ENCODE peak calls at places on chromosomes 16 and 17, in four cellular contexts. One of them, this sample, is unnamed.
A peak's percentile ranks its signal among the peaks of the same experiment; 100 is the strongest.

GRCh38 chr17:49343273-49343672 is 18.8 kb downstream of the ZNF652 start:
- DNase-seq in GM04504: no peak
- DNase-seq in ACHN: no peak
- DNase-seq in tibial artery: no peak
- DNase-seq in this sample: no peak

GRCh38 chr17:57925361-57925990 is 29.7 kb downstream of the CUEDC1 start:
- DNase-seq in GM04504: no peak
- DNase-seq in tibial artery: no peak
- DNase-seq in ACHN: no peak
- DNase-seq in this sample: no peak

GRCh38 chr17:2222301-2222700 is 81.3 kb downstream of the SMG6 start:
- DNase-seq in tibial artery: no peak
- DNase-seq in ACHN: no peak
- DNase-seq in GM04504: no peak
- DNase-seq in this sample: no peak

GRCh38 chr16:9929836-9930235 is 252.4 kb downstream of the GRIN2A start:
- DNase-seq in tibial artery: no peak
- DNase-seq in ACHN: no peak
- DNase-seq in GM04504: no peak
- DNase-seq in this sample: no peak

GRCh38 chr17:45270828-45271418 is 9.0 kb upstream of the SPATA32 start:
- DNase-seq in GM04504: no peak
- DNase-seq in ACHN: peak; percentile 38
- DNase-seq in tibial artery: no peak
- DNase-seq in this sample: no peak

GRCh38 chr16:1472974-1473373 is 1.9 kb downstream of the CLCN7 start:
- DNase-seq in ACHN: no peak
- DNase-seq in tibial artery: no peak
- DNase-seq in GM04504: no peak
- DNase-seq in this sample: no peak

GRCh38 chr17:692116-692515 is 22.5 kb downstream of the VPS53 start:
- DNase-seq in tibial artery: no peak
- DNase-seq in ACHN: peak; percentile 79
- DNase-seq in GM04504: peak; percentile 71
- DNase-seq in this sample: peak; percentile 81

GRCh38 chr16:82008957-82009592 is 2.2 kb downstream of the SDR42E1 start:
- DNase-seq in tibial artery: no peak
- DNase-seq in GM04504: no peak
- DNase-seq in ACHN: no peak
- DNase-seq in this sample: no peak

GRCh38 chr17:34424814-34425490 is 61.9 kb upstream of the CCL1 start:
- DNase-seq in ACHN: no peak
- DNase-seq in tibial artery: no peak
- DNase-seq in GM04504: no peak
- DNase-seq in this sample: no peak

GRCh38 chr16:23368469-23368868 is 66.4 kb downstream of the SCNN1B start:
- DNase-seq in ACHN: peak; percentile 38
- DNase-seq in tibial artery: no peak
- DNase-seq in GM04504: no peak
- DNase-seq in this sample: peak; percentile 14

GRCh38 chr17:35082073-35082657 is 18.7 kb upstream of the RFFL start:
- DNase-seq in ACHN: peak; percentile 31
- DNase-seq in tibial artery: no peak
- DNase-seq in GM04504: peak; percentile 58
- DNase-seq in this sample: peak; percentile 86

GRCh38 chr17:42783778-42784138 is 3.3 kb downstream of the WNK4 start:
- DNase-seq in GM04504: no peak
- DNase-seq in tibial artery: no peak
- DNase-seq in ACHN: no peak
- DNase-seq in this sample: no peak

GRCh38 chr16:69187891-69188451 is 1.0 kb downstream of the SNTB2 start:
- DNase-seq in ACHN: peak; percentile 69
- DNase-seq in tibial artery: peak; percentile 74
- DNase-seq in GM04504: no peak
- DNase-seq in this sample: peak; percentile 50

GRCh38 chr17:15883617-15884111 is 61.3 kb upstream of the ADORA2B start:
- DNase-seq in ACHN: no peak
- DNase-seq in tibial artery: no peak
- DNase-seq in GM04504: peak; percentile 35
- DNase-seq in this sample: peak; percentile 89

GRCh38 chr16:450385-450784 is 24.9 kb downstream of the RAB11FIP3 start:
- DNase-seq in tibial artery: no peak
- DNase-seq in GM04504: no peak
- DNase-seq in ACHN: no peak
- DNase-seq in this sample: no peak

GRCh38 chr17:17694229-17695081 is 13.2 kb downstream of the RAI1 start:
- DNase-seq in tibial artery: peak; percentile 88
- DNase-seq in ACHN: peak; percentile 71
- DNase-seq in GM04504: no peak
- DNase-seq in this sample: peak; percentile 56

GRCh38 chr17:13596241-13596941 is 5.3 kb downstream of the HS3ST3A1 start:
- DNase-seq in GM04504: no peak
- DNase-seq in ACHN: no peak
- DNase-seq in tibial artery: no peak
- DNase-seq in this sample: no peak

GRCh38 chr16:75710344-75710743 is 9.1 kb upstream of the DUXB start:
- DNase-seq in GM04504: no peak
- DNase-seq in ACHN: no peak
- DNase-seq in tibial artery: no peak
- DNase-seq in this sample: no peak

GRCh38 chr16:48101069-48101674 is 54.6 kb downstream of the ABCC12 start:
- DNase-seq in ACHN: no peak
- DNase-seq in GM04504: no peak
- DNase-seq in tibial artery: no peak
- DNase-seq in this sample: no peak

GRCh38 chr17:16417399-16417798 is 2.0 kb downstream of the TRPV2 start:
- DNase-seq in tibial artery: no peak
- DNase-seq in ACHN: no peak
- DNase-seq in GM04504: no peak
- DNase-seq in this sample: no peak

GRCh38 chr17:9371019-9371418 is 204.6 kb downstream of the STX8 start:
- DNase-seq in ACHN: peak; percentile 67
- DNase-seq in GM04504: peak; percentile 41
- DNase-seq in tibial artery: no peak
- DNase-seq in this sample: peak; percentile 84